ENCODE peak calls at places on chromosomes 13 and 19, in eight cellular contexts. U is stimulated activated naive CD8-positive, alpha-beta T cell treated with anti-CD3 and anti-CD28 coated beads, Interleukin-15, Interleukin-2, amounts not matched to agents 100 U/mL and 50 U/mL, for 24 hours; X is EL; Y is NB4; W is midbrain; V is dorsolateral prefrontal cortex; Q is activated naive CD4-positive, alpha-beta T cell treated with anti-CD3 and anti-CD28 coated beads for 36 hours; G is AG04449. J is an unnamed sample.

GRCh38 chr19:40663712-40664692 is 26.4 kb downstream of the NUMBL start:
- DNase-seq in V (no peak), Y (peak; percentile 60), U (peak; percentile 43), Q (peak; percentile 22), W (no peak), X (peak; percentile 44), G (no peak), J (no peak)

GRCh38 chr19:39467941-39468340 is 12.7 kb upstream of the TIMM50 start:
- DNase-seq in U (no peak), X (no peak), V (no peak), Q (no peak), Y (no peak), W (no peak), G (no peak), J (no peak)

GRCh38 chr19:50721441-50722137 is 1.6 kb upstream of the CLEC11A start:
- DNase-seq in U (no peak), Y (peak; percentile 42), G (no peak), X (no peak), V (no peak), W (no peak), Q (no peak), J (no peak)

GRCh38 chr13:88085036-88085435 is 413.9 kb downstream of the SLITRK5 start:
- DNase-seq in Q (no peak), Y (no peak), V (no peak), U (no peak), W (no peak), X (no peak), G (no peak), J (no peak)

GRCh38 chr19:43474986-43475705 is 9.7 kb upstream of the LYPD3 start:
- DNase-seq in Y (peak; percentile 74), V (peak; percentile 84), Q (peak; percentile 97), G (peak; percentile 53), X (peak; percentile 91), U (peak; percentile 97), W (peak; percentile 91), J (peak; percentile 83)

GRCh38 chr13:48591889-48592725 is 59.2 kb upstream of the RCBTB2 start:
- DNase-seq in Y (no peak), V (no peak), Q (no peak), X (no peak), G (no peak), W (no peak), U (no peak), J (no peak)

GRCh38 chr19:5466814-5467291 is 11.6 kb downstream of the ZNRF4 start:
- DNase-seq in V (no peak), W (no peak), X (no peak), G (no peak), U (no peak), Y (no peak), Q (no peak), J (no peak)

GRCh38 chr13:21310220-21310619 is 133.8 kb downstream of the MRPL57 start:
- DNase-seq in Q (no peak), Y (no peak), G (no peak), W (no peak), V (no peak), U (no peak), X (peak; percentile 68), J (no peak)

GRCh38 chr13:50386527-50387123 is 371.4 kb downstream of the KCNRG start:
- DNase-seq in W (peak; percentile 35), V (no peak), X (peak; percentile 26), G (peak; percentile 53), Q (no peak), Y (no peak), U (no peak), J (no peak)

GRCh38 chr19:46489445-46490272 is 6.0 kb downstream of the PNMA8B start:
- DNase-seq in Y (no peak), U (peak; percentile 30), G (no peak), Q (no peak), X (peak; percentile 57), W (peak; percentile 42), V (peak; percentile 54), J (peak; percentile 63)

GRCh38 chr19:48433337-48433736 is 12.4 kb upstream of the GRWD1 start:
- DNase-seq in X (no peak), Y (peak; percentile 31), G (no peak), Q (no peak), W (no peak), U (no peak), V (no peak), J (no peak)

GRCh38 chr13:29855009-29855408 is 4.6 kb upstream of the UBL3 start:
- DNase-seq in Y (no peak), G (no peak), X (no peak), V (no peak), Q (no peak), U (no peak), W (no peak), J (no peak)

GRCh38 chr19:4700573-4700970 is 23.1 kb downstream of the DPP9 start:
- DNase-seq in W (no peak), Y (no peak), U (no peak), X (no peak), G (no peak), Q (no peak), V (no peak), J (no peak)

GRCh38 chr19:51359294-51359693 is 6.9 kb downstream of the ETFB start:
- DNase-seq in Y (no peak), W (no peak), G (peak; percentile 79), X (peak; percentile 68), Q (no peak), U (no peak), V (no peak), J (no peak)

GRCh38 chr13:110471833-110472162 is 89.7 kb downstream of the RAB20 start:
- DNase-seq in Q (no peak), Y (peak; percentile 86), G (no peak), X (peak; percentile 27), W (no peak), V (no peak), U (peak; percentile 23), J (no peak)